ENCODE peak calls at places on chromosomes 6 and 20, in five cellular contexts. X, W, S, N and I are unnamed samples.

GRCh38 chr20:17674722-17675518 is 7.1 kb downstream of the RRBP1 start:
- DNase-seq in X (no peak), W (peak), S (no peak), N (no peak), I (peak)

GRCh38 chr6:43490523-43490939 is 13.2 kb downstream of the TJAP1 start:
- DNase-seq in X (no peak), W (no peak), S (no peak), N (no peak), I (no peak)

GRCh38 chr6:93654548-93654947 is 235.2 kb upstream of the EPHA7 start:
- DNase-seq in X (no peak), W (no peak), S (no peak), N (no peak), I (no peak)

GRCh38 chr6:126723541-126724170 is 383.7 kb downstream of the CENPW start:
- DNase-seq in X (no peak), W (no peak), S (no peak), N (no peak), I (no peak)

GRCh38 chr20:13274311-13274965 is 53.4 kb downstream of the ISM1 start:
- DNase-seq in X (no peak), W (no peak), S (no peak), N (no peak), I (no peak)

GRCh38 chr20:54140927-54141566 is 32.7 kb downstream of the CYP24A1 start:
- DNase-seq in X (peak), W (peak), S (no peak), N (no peak), I (no peak)

GRCh38 chr6:34592208-34592952 is 36.3 kb upstream of the SPDEF start:
- DNase-seq in X (no peak), W (no peak), S (no peak), N (no peak), I (no peak)

GRCh38 chr20:54995021-54995420 is 519.6 kb downstream of the DOK5 start:
- DNase-seq in X (no peak), W (no peak), S (no peak), N (no peak), I (no peak)

GRCh38 chr20:61744691-61745396 is 320.8 kb downstream of the TAF4 start:
- DNase-seq in X (peak), W (no peak), S (no peak), N (peak), I (peak)

GRCh38 chr20:4157516-4157915 is 142.2 kb upstream of the RNF24 start:
- DNase-seq in X (no peak), W (no peak), S (no peak), N (no peak), I (no peak)

GRCh38 chr6:73134588-73134987 is 90.7 kb downstream of the KHDC1L start:
- DNase-seq in X (peak), W (peak), S (peak), N (no peak), I (peak)

GRCh38 chr20:25017257-25017803 is 24.8 kb upstream of the APMAP start:
- DNase-seq in X (peak), W (no peak), S (no peak), N (no peak), I (peak)

GRCh38 chr6:37279366-37280134 is 21.6 kb upstream of the TMEM217 start:
- DNase-seq in X (peak), W (peak), S (peak), N (peak), I (no peak)

GRCh38 chr6:139370047-139370706 is 4.3 kb downstream of the CITED2 start:
- DNase-seq in X (no peak), W (peak), S (no peak), N (peak), I (no peak)

GRCh38 chr6:158064725-158065251 is 83.1 kb downstream of the SYNJ2 start:
- DNase-seq in X (no peak), W (no peak), S (no peak), N (no peak), I (no peak)

GRCh38 chr6:69780585-69781178 is 16.1 kb downstream of the LMBRD1 start:
- DNase-seq in X (peak), W (no peak), S (no peak), N (no peak), I (no peak)

GRCh38 chr20:57620999-57621398 is 773 bp upstream of the ZBP1 start:
- DNase-seq in X (no peak), W (no peak), S (no peak), N (no peak), I (peak)
- H3K4me3 ChIP-seq in X (no peak), W (no peak), S (no peak), N (no peak), I (no peak)

GRCh38 chr20:20364016-20364746 is 3.7 kb upstream of the INSM1 start:
- DNase-seq in X (no peak), W (no peak), S (no peak), N (no peak), I (no peak)
- H3K4me3 ChIP-seq in X (no peak), W (no peak), S (no peak), N (no peak), I (no peak)

GRCh38 chr6:26031151-26031594 is 56.1 kb upstream of the HFE start:
- DNase-seq in X (no peak), W (no peak), S (no peak), N (no peak), I (no peak)
- H3K4me3 ChIP-seq in X (peak), W (peak), S (peak), N (peak), I (peak)

DNA sequence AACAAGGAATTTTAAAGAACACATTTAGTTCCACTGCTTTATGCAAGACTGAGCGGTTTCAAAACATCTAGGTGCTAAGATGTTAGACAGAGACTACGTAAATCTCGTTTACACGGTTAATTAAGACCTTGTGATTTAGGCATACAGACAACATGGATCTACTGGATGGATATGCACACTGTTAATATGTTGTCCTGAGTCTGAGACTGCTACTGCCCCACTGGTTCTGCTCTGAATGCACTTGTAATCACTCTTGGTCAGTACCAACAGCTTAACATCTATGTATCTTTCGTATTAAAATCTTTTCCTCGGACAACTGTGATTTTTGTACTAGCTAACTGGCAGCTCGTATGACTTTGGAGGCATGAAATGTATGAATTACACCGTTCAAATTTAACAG is 3.1 kb downstream of the MAN1A1 start:
- DNase-seq in X (no peak), W (peak), S (no peak), N (no peak), I (no peak)
- H3K4me3 ChIP-seq in X (no peak), W (peak), S (peak), N (no peak), I (no peak)

GRCh38 chr6:28995093-28995650 is 9.9 kb downstream of the ZNF311 start:
- DNase-seq in X (no peak), W (no peak), S (no peak), N (no peak), I (no peak)

GRCh38 chr6:28996844-28997502 is 8.1 kb downstream of the ZNF311 start:
- DNase-seq in X (peak), W (no peak), S (no peak), N (no peak), I (no peak)
- H3K4me3 ChIP-seq in X (no peak), W (no peak), S (no peak), N (no peak), I (no peak)

DNA sequence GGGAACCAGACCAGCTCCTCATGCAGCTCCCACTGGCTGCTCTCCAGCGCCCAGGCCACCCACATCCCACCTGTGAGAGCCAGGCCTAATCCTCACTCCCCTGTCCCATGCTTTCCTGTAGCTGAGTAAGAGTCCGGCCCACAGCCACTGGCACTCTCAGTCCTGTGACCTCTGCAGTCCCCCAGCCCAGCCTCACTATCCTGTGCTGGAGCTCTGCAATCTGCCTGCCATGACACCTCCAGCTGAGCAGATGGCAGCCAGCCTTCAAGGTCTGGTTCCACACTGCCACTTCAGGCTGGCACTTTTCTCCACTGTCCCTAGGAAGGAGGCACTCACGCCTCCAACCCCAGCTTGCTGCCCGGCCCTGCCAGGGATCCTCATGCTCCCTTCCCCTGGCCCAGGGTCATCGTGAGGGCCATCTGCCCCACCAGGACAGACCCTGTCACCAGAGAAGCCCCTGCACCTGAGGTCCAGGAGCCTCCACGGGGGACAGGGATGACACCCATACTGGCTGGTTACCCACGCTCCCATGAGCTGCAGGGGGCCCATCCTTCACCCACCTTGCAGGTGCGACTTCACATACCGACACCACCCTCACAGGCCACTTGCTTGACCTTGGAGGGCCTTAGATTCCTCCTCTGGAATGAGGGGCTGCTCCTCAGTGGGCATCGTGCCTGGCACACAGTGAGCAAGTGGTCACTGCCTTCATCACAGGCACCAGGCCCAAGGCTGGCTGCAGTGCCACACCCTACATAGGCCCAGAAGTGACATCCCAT is 100.1 kb downstream of the ASXL1 start:
- DNase-seq in X (no peak), W (no peak), S (no peak), N (no peak), I (peak)
- H3K4me3 ChIP-seq in X (no peak), W (no peak), S (no peak), N (no peak), I (no peak)

GRCh38 chr20:20452254-20452676 is 84.4 kb downstream of the INSM1 start:
- DNase-seq in X (peak), W (peak), S (peak), N (peak), I (no peak)
- H3K4me3 ChIP-seq in X (no peak), W (no peak), S (no peak), N (peak), I (no peak)

GRCh38 chr6:106973018-106973840 is 1.3 kb downstream of the CD24 start:
- DNase-seq in X (peak), W (no peak), S (no peak), N (no peak), I (no peak)
- H3K4me3 ChIP-seq in X (peak), W (no peak), S (peak), N (no peak), I (peak)